ENCODE peak calls at places on chromosomes 5 and 9, in six cellular contexts. V, J, C, D, G and R are unnamed samples.

GRCh38 chr9:116377179-116377790 is 223.7 kb downstream of the PAPPA start:
- DNase-seq in G (peak), D (no peak), J (no peak), C (no peak), V (no peak), R (peak)

GRCh38 chr5:141969783-141970741 is 1.2 kb downstream of the RNF14 start:
- DNase-seq in J (peak), D (no peak), C (no peak), G (no peak), V (peak), R (no peak)

GRCh38 chr9:129697111-129697955 is 31.9 kb downstream of the PRRX2 start:
- DNase-seq in J (no peak), V (no peak), D (no peak), G (no peak), C (peak), R (no peak)

GRCh38 chr9:87546704-87547103 is 49.0 kb downstream of the DAPK1 start:
- DNase-seq in V (no peak), G (no peak), J (no peak), C (no peak), D (no peak), R (peak)

GRCh38 chr9:131447600-131447999 is 53.7 kb downstream of the PRRC2B start:
- DNase-seq in V (no peak), C (no peak), G (no peak), D (no peak), J (no peak), R (no peak)

GRCh38 chr9:23123048-23123632 is 676.5 kb downstream of the DMRTA1 start:
- DNase-seq in G (no peak), C (peak), D (peak), V (no peak), J (no peak), R (peak)

GRCh38 chr9:71685394-71685793 is 82.9 kb downstream of the CEMIP2 start:
- DNase-seq in V (peak), C (no peak), J (no peak), G (no peak), D (no peak), R (peak)

GRCh38 chr5:13930721-13931246 is 13.7 kb downstream of the DNAH5 start:
- DNase-seq in C (no peak), V (no peak), G (no peak), D (no peak), J (no peak), R (no peak)

GRCh38 chr9:129176786-129177442 is 1.1 kb downstream of the IER5L start:
- DNase-seq in V (peak), G (no peak), C (peak), D (no peak), J (no peak), R (peak)

GRCh38 chr9:36928210-36928609 is 105.9 kb downstream of the PAX5 start:
- DNase-seq in G (no peak), C (no peak), J (no peak), D (no peak), V (no peak), R (no peak)

GRCh38 chr5:45793638-45794532 is 97.7 kb upstream of the HCN1 start:
- DNase-seq in V (no peak), D (no peak), J (peak), G (peak), C (no peak), R (no peak)

GRCh38 chr5:65721050-65721774 is 697 bp downstream of the SGTB start:
- DNase-seq in G (no peak), C (peak), V (peak), J (no peak), D (no peak), R (peak)

GRCh38 chr5:142981886-142982820 is 212.0 kb downstream of the ARHGAP26 start:
- DNase-seq in J (no peak), D (no peak), C (peak), G (no peak), V (no peak), R (peak)

GRCh38 chr5:58412081-58412480 is 47.8 kb downstream of the PLK2 start:
- DNase-seq in D (no peak), C (no peak), G (no peak), J (no peak), V (no peak), R (no peak)

GRCh38 chr5:87127426-87127825 is 140.3 kb upstream of the RASA1 start:
- DNase-seq in G (no peak), C (no peak), D (no peak), J (no peak), V (no peak), R (no peak)

GRCh38 chr5:59724482-59725392 is 168.8 kb downstream of the PDE4D start:
- DNase-seq in C (peak), G (peak), V (peak), J (no peak), D (no peak), R (peak)

GRCh38 chr9:133355881-133356357 is 368 bp downstream of the SURF1 start:
- DNase-seq in J (no peak), G (no peak), C (no peak), V (no peak), D (no peak), R (peak)

GRCh38 chr9:133352635-133353340 is 3.5 kb downstream of the SURF1 start:
- DNase-seq in C (no peak), V (no peak), G (no peak), J (no peak), D (no peak), R (no peak)

GRCh38 chr9:133356391-133357091 is at the start of the genes SURF1 and SURF2:
- DNase-seq in J (no peak), C (peak), V (peak), D (no peak), G (no peak), R (peak)

GRCh38 chr9:133353548-133353947 is 2.7 kb downstream of the SURF1 start:
- DNase-seq in V (no peak), J (no peak), D (no peak), G (no peak), C (no peak), R (no peak)

DNA sequence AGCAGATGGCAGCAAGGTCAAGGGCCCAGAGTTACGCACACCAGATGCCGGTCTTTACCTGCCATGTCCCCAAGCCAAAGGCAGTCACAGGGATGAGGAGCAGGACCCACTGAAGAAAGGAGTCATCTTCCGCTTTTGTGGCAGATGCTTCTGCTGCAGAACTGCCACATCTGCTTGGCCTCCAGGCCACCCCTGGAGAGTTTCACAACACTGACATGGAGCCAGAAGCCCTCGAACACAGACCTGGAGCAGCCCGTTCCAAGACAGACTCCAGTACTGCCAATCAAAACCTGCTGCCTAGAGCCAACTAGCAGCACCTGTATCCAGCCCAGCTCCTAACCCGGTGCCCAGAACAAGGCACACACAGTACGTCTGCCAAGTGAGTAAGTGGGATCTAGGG is 1.5 kb downstream of the SURF1 start:
- DNase-seq in V (no peak), D (no peak), G (no peak), J (no peak), C (no peak), R (no peak)
- TF ChIP-seq POLR2AphosphoS5 in V (no peak), D (no peak), G (no peak), J (no peak), C (no peak), R (no peak)

DNA sequence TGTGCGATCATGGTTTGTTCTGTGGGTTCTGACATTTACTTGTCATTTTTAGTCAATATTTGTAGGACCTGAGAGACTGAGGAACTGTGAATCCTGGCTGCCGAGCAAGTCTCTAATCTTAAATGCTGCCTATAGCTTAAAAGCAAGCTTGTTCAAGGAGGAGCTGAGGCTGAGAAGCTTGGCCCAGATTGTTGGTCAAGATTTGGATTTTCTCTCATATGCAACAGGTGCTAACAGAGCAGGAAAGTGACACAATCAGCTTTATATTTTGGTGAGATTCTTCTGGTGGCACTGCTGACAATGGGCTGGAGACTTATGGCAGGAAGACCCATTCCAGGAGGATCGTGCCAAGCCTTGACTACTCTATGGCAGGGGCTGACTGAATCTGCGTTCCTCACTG is 192.5 kb downstream of the MAPKAP1 start:
- DNase-seq in V (no peak), J (no peak), C (no peak), D (no peak), G (no peak), R (no peak)
- H3K9ac ChIP-seq in V (no peak), J (no peak), C (no peak), D (no peak), G (peak), R (no peak)

GRCh38 chr9:11794984-11795383 is 898.2 kb upstream of the TYRP1 start:
- DNase-seq in C (no peak), D (no peak), J (no peak), G (no peak), V (no peak), R (no peak)
- TF ChIP-seq POLR2AphosphoS5 in C (no peak), D (no peak), J (no peak), G (no peak), V (no peak), R (no peak)

GRCh38 chr9:81465468-81466002 is 223.8 kb downstream of the TLE1 start:
- DNase-seq in C (no peak), V (no peak), G (no peak), J (no peak), D (no peak), R (no peak)
- H3K9ac ChIP-seq in C (no peak), V (no peak), G (no peak), J (no peak), D (no peak), R (no peak)

GRCh38 chr9:121021294-121021693 is 28.8 kb downstream of the C5 start:
- DNase-seq in D (no peak), J (no peak), G (no peak), V (no peak), C (no peak), R (no peak)
- TF ChIP-seq POLR2AphosphoS5 in D (no peak), J (no peak), G (no peak), V (no peak), C (no peak), R (no peak)

DNA sequence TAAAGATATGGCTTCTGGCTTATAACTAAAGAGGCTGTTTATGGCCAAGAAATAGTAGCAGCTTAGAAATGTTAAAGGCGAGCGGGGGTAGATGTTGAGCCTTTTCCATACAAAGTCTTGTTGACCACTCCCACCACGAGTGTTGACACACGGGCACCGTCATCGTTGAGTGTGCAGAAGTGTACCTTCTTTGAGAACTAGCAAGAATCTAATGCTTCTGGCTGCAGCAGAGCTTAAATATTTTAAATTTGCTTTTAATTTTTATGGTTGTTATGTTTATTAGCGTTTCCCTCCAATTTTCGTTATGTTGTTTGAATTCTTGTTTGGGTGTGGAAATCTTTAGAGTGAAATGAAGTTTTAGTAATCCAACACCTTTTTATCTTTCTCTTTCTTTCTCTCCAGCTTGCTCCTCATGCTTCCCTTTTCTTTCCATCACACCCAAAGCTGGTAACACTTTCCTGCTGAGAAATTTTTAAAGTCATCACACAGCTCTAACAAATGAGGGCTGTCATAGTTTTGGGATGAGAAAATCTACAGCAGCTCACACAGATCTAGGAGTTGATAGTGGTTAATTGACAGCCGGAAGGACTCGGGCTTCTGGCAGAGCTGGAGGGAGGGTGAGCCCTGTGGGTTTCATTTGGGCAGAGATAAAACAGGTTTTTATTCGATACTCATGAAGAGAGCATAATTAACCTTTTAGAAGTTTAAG is 120.1 kb upstream of the ZNF608 start:
- DNase-seq in J (no peak), G (no peak), V (no peak), C (peak), D (no peak), R (no peak)
- H3K9ac ChIP-seq in J (no peak), G (no peak), V (no peak), C (no peak), D (no peak), R (no peak)

DNA sequence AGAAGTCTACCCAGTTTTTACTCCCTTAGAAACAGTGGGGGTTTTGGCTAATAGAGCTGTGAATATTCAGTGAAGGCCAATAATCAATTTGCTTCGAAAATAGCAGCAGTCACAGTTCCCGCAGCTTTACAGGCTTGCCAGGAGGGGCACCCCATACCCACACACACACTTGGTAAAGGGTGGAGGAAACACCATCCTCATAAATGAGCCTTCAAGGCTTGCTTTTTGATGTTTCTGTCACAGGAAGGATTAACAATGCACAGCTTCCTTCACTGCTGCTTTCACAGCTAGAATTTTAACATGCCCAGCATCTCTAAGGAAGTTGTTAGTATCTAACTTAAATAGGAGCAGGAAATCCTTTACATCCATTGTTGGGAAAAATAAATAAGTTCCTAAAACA is 1247.5 kb upstream of the C9orf72 start:
- DNase-seq in G (no peak), V (no peak), J (no peak), C (no peak), D (no peak), R (no peak)
- TF ChIP-seq POLR2AphosphoS5 in G (no peak), V (no peak), J (no peak), C (no peak), D (no peak), R (no peak)